ENCODE peak calls at places on chromosomes 2 and 18, in ten cellular contexts. T, J, C, X, D, B, Y, W, P and K are unnamed samples.

GRCh38 chr2:158893057-158893456 is 75.4 kb upstream of the TANC1 start:
- DNase-seq in T (no peak), J (no peak), C (no peak), X (no peak), D (no peak), B (peak; percentile 19), Y (peak; percentile 62), W (peak; percentile 81), P (peak; percentile 88), K (peak; percentile 28)

GRCh38 chr2:112960230-112960825 is 17.5 kb upstream of the IL36G start:
- DNase-seq in T (no peak), J (no peak), C (no peak), X (no peak), D (no peak), B (no peak), Y (no peak), W (no peak), P (no peak), K (no peak)

GRCh38 chr18:58862851-58863538 is 1.7 kb upstream of the ZNF532 start:
- DNase-seq in T (no peak), J (no peak), C (peak; percentile 17), X (no peak), D (peak; percentile 19), B (no peak), Y (peak; percentile 49), W (no peak), P (no peak), K (peak; percentile 66)

GRCh38 chr2:149561309-149561926 is 26.2 kb downstream of the MMADHC start:
- DNase-seq in T (peak; percentile 20), J (no peak), C (no peak), X (peak; percentile 11), D (no peak), B (no peak), Y (peak; percentile 28), W (no peak), P (peak; percentile 61), K (peak; percentile 52)

GRCh38 chr2:74052732-74053712 is 68.3 kb downstream of the TET3 start:
- DNase-seq in T (no peak), J (no peak), C (no peak), X (no peak), D (no peak), B (no peak), Y (peak; percentile 20), W (no peak), P (no peak), K (peak; percentile 38)

GRCh38 chr2:46749042-46749461 is 166.6 kb downstream of the MCFD2 start:
- DNase-seq in T (no peak), J (no peak), C (no peak), X (no peak), D (no peak), B (peak; percentile 33), Y (peak; percentile 72), W (peak; percentile 69), P (peak; percentile 71), K (peak; percentile 90)

GRCh38 chr18:36648803-36649202 is 180.0 kb downstream of the TPGS2 start:
- DNase-seq in T (no peak), J (no peak), C (no peak), X (no peak), D (no peak), B (no peak), Y (peak; percentile 38), W (no peak), P (no peak), K (no peak)

GRCh38 chr2:231396058-231396821 is 730 bp downstream of the B3GNT7 start:
- DNase-seq in T (no peak), J (no peak), C (no peak), X (no peak), D (no peak), B (no peak), Y (no peak), W (no peak), P (no peak), K (no peak)

GRCh38 chr2:219125225-219125885 is 35.3 kb downstream of the NHEJ1 start:
- DNase-seq in T (no peak), J (no peak), C (no peak), X (no peak), D (no peak), B (peak; percentile 11), Y (peak; percentile 99), W (no peak), P (peak; percentile 20), K (peak; percentile 95)

GRCh38 chr2:147094077-147094476 is 750.8 kb upstream of the ACVR2A start:
- DNase-seq in T (no peak), J (no peak), C (no peak), X (no peak), D (no peak), B (no peak), Y (no peak), W (no peak), P (no peak), K (no peak)

GRCh38 chr2:203648273-203648672 is 58.2 kb upstream of the CD28 start:
- DNase-seq in T (no peak), J (no peak), C (no peak), X (no peak), D (no peak), B (no peak), Y (no peak), W (no peak), P (no peak), K (peak; percentile 16)

GRCh38 chr2:126963390-126963789 is 64.7 kb downstream of the TEX51 start:
- DNase-seq in T (no peak), J (no peak), C (no peak), X (no peak), D (no peak), B (no peak), Y (no peak), W (no peak), P (no peak), K (no peak)

GRCh38 chr2:95029898-95030341 is 4.4 kb downstream of the MAL start:
- DNase-seq in T (no peak), J (no peak), C (no peak), X (no peak), D (no peak), B (no peak), Y (peak; percentile 34), W (no peak), P (no peak), K (no peak)

GRCh38 chr18:44740000-44740399 is 59.3 kb downstream of the SETBP1 start:
- DNase-seq in T (no peak), J (no peak), C (no peak), X (no peak), D (no peak), B (no peak), Y (no peak), W (peak; percentile 71), P (no peak), K (no peak)

GRCh38 chr2:41735446-41735845 is 312.4 kb upstream of the PKDCC start:
- DNase-seq in T (no peak), J (no peak), C (no peak), X (no peak), D (no peak), B (no peak), Y (peak; percentile 24), W (no peak), P (no peak), K (no peak)

GRCh38 chr2:74384051-74384450 is 3.9 kb upstream of the DCTN1 start:
- DNase-seq in T (no peak), J (no peak), C (no peak), X (no peak), D (no peak), B (no peak), Y (no peak), W (no peak), P (no peak), K (peak; percentile 66)

GRCh38 chr18:2846638-2847340 is at the start of gene EMILIN2:
- DNase-seq in T (peak; percentile 57), J (peak; percentile 31), C (peak; percentile 59), X (peak; percentile 26), D (peak; percentile 52), B (no peak), Y (peak; percentile 15), W (no peak), P (peak; percentile 80), K (peak; percentile 53)

GRCh38 chr2:239239607-239240479 is 161.0 kb downstream of the HDAC4 start:
- DNase-seq in T (no peak), J (no peak), C (no peak), X (no peak), D (no peak), B (no peak), Y (no peak), W (no peak), P (peak; percentile 78), K (no peak)

GRCh38 chr18:39302481-39302880 is 1736.9 kb upstream of the CELF4 start:
- DNase-seq in T (no peak), J (no peak), C (no peak), X (no peak), D (no peak), B (no peak), Y (no peak), W (no peak), P (no peak), K (no peak)

GRCh38 chr2:11560806-11561205 is 27.0 kb downstream of the GREB1 start:
- DNase-seq in T (no peak), J (no peak), C (no peak), X (no peak), D (no peak), B (no peak), Y (no peak), W (no peak), P (no peak), K (no peak)